ENCODE peak calls at places on chromosomes 12 and 14, in four cellular contexts. X, F, Y and J are unnamed samples.

GRCh38 chr12:125271850-125272249 is 206.6 kb downstream of the AACS start:
- DNase-seq in X (no peak), F (no peak), Y (no peak), J (no peak)

GRCh38 chr12:109710279-109710746 is 3.3 kb upstream of the FAM222A start:
- DNase-seq in X (no peak), F (no peak), Y (no peak), J (no peak)

GRCh38 chr14:32230181-32230580 is 27.1 kb upstream of the RNU6-8 start:
- DNase-seq in X (no peak), F (no peak), Y (no peak), J (no peak)

GRCh38 chr14:61430066-61430757 is 108.8 kb downstream of the PRKCH start:
- DNase-seq in X (no peak), F (no peak), Y (no peak), J (no peak)

GRCh38 chr12:58393152-58393551 is 451.8 kb downstream of the ATP23 start:
- DNase-seq in X (no peak), F (no peak), Y (no peak), J (no peak)

GRCh38 chr14:93978735-93979134 is 2.4 kb upstream of the ASB2 start:
- DNase-seq in X (no peak), F (no peak), Y (no peak), J (no peak)

GRCh38 chr14:95511687-95512086 is 4.8 kb downstream of the SYNE3 start:
- DNase-seq in X (peak), F (no peak), Y (no peak), J (no peak)

GRCh38 chr12:56635539-56636117 is 5.5 kb upstream of the BAZ2A start:
- DNase-seq in X (no peak), F (peak), Y (no peak), J (no peak)

GRCh38 chr14:96588410-96589249 is 86.4 kb downstream of the PAPOLA start:
- DNase-seq in X (peak), F (no peak), Y (no peak), J (no peak)

GRCh38 chr12:40342010-40342409 is 117.2 kb downstream of the LRRK2 start:
- DNase-seq in X (no peak), F (no peak), Y (no peak), J (no peak)

GRCh38 chr12:4069046-4070010 is 196.1 kb upstream of the PARP11 start:
- DNase-seq in X (peak), F (no peak), Y (no peak), J (no peak)

GRCh38 chr14:34678306-34678705 is 36.1 kb downstream of the CFL2 start:
- DNase-seq in X (no peak), F (no peak), Y (no peak), J (no peak)

GRCh38 chr12:78004451-78005093 is 173.9 kb downstream of the NAV3 start:
- DNase-seq in X (no peak), F (no peak), Y (no peak), J (no peak)

GRCh38 chr14:32620724-32621123 is 291.6 kb downstream of the AKAP6 start:
- DNase-seq in X (no peak), F (no peak), Y (no peak), J (no peak)

GRCh38 chr12:2306686-2307249 is 254.0 kb downstream of the CACNA1C start:
- DNase-seq in X (no peak), F (no peak), Y (no peak), J (no peak)

GRCh38 chr14:50835280-50835679 is 4.3 kb upstream of the NIN start:
- DNase-seq in X (no peak), F (peak), Y (no peak), J (no peak)

GRCh38 chr12:65836419-65837197 is 12.3 kb downstream of the HMGA2 start:
- DNase-seq in X (no peak), F (no peak), Y (no peak), J (no peak)

GRCh38 chr12:46507766-46508165 is 135.2 kb upstream of the SLC38A2 start:
- DNase-seq in X (no peak), F (no peak), Y (no peak), J (no peak)

GRCh38 chr12:57764662-57765002 is 2.2 kb downstream of the CYP27B1 start:
- DNase-seq in X (no peak), F (no peak), Y (no peak), J (peak)

GRCh38 chr14:61524211-61524806 is 171.0 kb upstream of the HIF1A start:
- DNase-seq in X (no peak), F (no peak), Y (no peak), J (peak)

GRCh38 chr14:69547701-69548348 is 26.8 kb downstream of the CCDC177 start:
- DNase-seq in X (no peak), F (no peak), Y (no peak), J (no peak)

GRCh38 chr12:112978163-112979081 is at the start of gene OAS2:
- DNase-seq in X (peak), F (peak), Y (peak), J (peak)

GRCh38 chr12:96587691-96588090 is 98.3 kb downstream of the CFAP54 start:
- DNase-seq in X (no peak), F (no peak), Y (no peak), J (no peak)

GRCh38 chr12:790253-790563 is 37.8 kb downstream of the WNK1 start:
- DNase-seq in X (no peak), F (no peak), Y (no peak), J (no peak)

GRCh38 chr12:120736404-120737331 is 11.0 kb downstream of the ACADS start:
- DNase-seq in X (no peak), F (no peak), Y (no peak), J (no peak)

GRCh38 chr12:105253882-105254513 is 18.0 kb upstream of the APPL2 start:
- DNase-seq in X (no peak), F (no peak), Y (no peak), J (no peak)

GRCh38 chr14:92108345-92109254 is 2.2 kb upstream of the ATXN3 start:
- DNase-seq in X (no peak), F (peak), Y (no peak), J (no peak)

DNA sequence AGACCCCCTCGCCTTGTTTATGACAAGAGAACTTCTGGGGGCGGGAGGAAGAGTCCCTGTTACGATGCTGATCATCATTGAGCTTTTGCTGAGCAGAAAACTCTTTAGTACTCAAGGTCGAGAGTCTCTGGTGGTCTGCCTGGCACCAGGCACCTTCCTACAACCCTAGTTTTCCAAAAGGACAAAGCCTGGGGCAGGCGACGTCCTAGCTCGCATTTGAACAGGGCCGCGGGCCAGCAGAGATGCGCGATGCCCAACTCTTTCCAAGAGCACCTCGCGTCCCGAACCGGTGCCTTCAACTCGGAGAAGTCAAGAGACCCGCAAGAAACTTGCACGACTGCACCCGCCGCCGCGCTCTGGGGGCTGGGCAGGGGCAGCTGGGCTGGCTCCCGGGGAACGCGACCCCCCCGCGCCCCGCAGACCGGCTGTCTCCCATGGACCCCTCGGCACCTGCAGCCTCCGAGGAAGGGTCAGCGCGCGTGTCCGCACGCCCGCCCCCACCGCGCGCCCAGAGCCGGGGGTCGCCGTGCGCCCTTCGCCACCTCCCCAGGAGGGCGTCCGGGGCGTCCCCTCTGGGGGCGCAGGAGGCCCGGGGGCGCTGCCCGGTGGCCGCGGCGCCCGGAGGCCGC is 377 bp upstream of the BCL7A start:
- DNase-seq in X (no peak), F (peak), Y (peak), J (no peak)
- H3K4me3 ChIP-seq in X (peak), F (peak), Y (peak), J (peak)

GRCh38 chr12:25784669-25785068 is 173.8 kb upstream of the RASSF8 start:
- DNase-seq in X (no peak), F (no peak), Y (no peak), J (no peak)
- H3K4me3 ChIP-seq in X (no peak), F (no peak), Y (no peak), J (no peak)

GRCh38 chr12:111705672-111706071 is 19.8 kb downstream of the ACAD10 start:
- DNase-seq in X (no peak), F (no peak), Y (no peak), J (no peak)
- H3K4me3 ChIP-seq in X (no peak), F (no peak), Y (no peak), J (no peak)

GRCh38 chr12:97943359-97943758 is 480.8 kb downstream of the RMST start:
- DNase-seq in X (no peak), F (no peak), Y (no peak), J (no peak)

GRCh38 chr12:97940105-97940504 is 477.5 kb downstream of the RMST start:
- DNase-seq in X (no peak), F (no peak), Y (no peak), J (no peak)

GRCh38 chr12:97941686-97942354 is 479.2 kb downstream of the RMST start:
- DNase-seq in X (no peak), F (no peak), Y (no peak), J (no peak)

GRCh38 chr12:97939141-97939540 is 476.5 kb downstream of the RMST start:
- DNase-seq in X (no peak), F (no peak), Y (no peak), J (no peak)

GRCh38 chr12:97940629-97941028 is 478.0 kb downstream of the RMST start:
- DNase-seq in X (no peak), F (no peak), Y (no peak), J (no peak)
- H3K4me3 ChIP-seq in X (no peak), F (no peak), Y (no peak), J (no peak)

DNA sequence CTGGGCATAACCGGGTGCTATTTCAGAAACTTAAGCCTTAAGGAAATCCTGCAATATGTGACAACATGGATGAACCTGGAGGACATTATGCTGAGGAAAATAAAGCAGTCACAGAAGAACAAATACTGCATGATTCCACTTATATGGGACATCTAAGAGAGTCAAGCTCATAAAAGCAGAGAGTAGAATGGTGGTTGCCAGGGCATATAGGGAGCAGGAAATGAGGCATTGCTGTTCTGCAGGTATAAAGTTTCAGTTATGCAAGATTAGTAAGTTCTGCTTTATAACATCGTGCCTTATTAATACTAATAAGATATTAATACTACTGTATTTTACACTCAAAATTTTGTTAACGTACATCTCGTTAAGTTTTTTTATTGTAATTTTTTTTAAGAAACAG is 124.2 kb upstream of the ATF1 start:
- DNase-seq in X (no peak), F (no peak), Y (no peak), J (no peak)
- H3K4me3 ChIP-seq in X (no peak), F (no peak), Y (no peak), J (no peak)

DNA sequence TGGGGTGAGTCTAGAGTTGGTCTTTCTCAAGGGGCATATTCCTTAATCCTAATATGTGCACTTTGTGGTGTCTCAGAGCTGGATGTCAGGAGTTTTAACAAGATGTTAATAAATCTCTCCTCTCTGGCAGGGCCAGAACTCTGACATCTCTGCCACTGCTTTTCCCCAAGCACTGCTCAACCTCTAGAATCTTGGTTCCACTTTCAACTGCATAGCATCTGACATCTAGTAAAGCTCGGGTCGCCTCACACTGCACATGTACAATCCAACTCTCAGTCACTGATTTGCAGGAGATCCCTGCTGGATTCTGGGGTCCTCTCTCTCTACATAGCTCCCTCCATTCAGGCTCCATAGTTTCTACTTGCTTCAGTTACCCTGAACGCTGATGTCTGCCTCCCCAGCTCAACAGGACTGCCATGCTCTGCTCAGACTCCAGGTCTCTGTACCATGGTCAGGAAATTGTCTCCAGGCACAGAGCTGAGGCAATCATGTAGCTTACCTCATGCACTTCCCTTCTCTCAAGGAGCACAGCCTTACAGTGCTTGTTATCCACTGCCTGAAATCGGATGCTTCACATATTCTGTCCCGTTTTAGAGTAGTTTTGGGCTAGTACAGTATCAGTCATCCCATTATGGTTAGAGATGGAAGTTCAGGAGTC is 1.6 kb downstream of the PTCSC3 start:
- DNase-seq in X (no peak), F (no peak), Y (no peak), J (no peak)
- H3K4me3 ChIP-seq in X (no peak), F (no peak), Y (no peak), J (no peak)